ENCODE peak calls at places on chromosomes 6 and 20, in seven cellular contexts. One of them, this sample, is unnamed.

GRCh38 chr6:31794294-31794865 is 1.2 kb downstream of the VARS1 start:
- DNase-seq in AG04450: no peak
- DNase-seq in stimulated activated CD4-positive, alpha-beta T cell treated with anti-CD3 and anti-CD28 coated beads, Interleukin-12 subunit alpha, Interleukin-12 subunit beta, amount 100 ng/mL, for 48 hours: no peak
- DNase-seq in CD8-positive, alpha-beta memory T cell: no peak
- DNase-seq in GDM1: no peak
- DNase-seq in anterior cingulate cortex: no peak
- DNase-seq in EH: peak; percentile 53
- DNase-seq in this sample: peak; percentile 26

GRCh38 chr6:146594495-146594894 is 4.3 kb upstream of the ADGB start:
- DNase-seq in AG04450: no peak
- DNase-seq in stimulated activated CD4-positive, alpha-beta T cell treated with anti-CD3 and anti-CD28 coated beads, Interleukin-12 subunit alpha, Interleukin-12 subunit beta, amount 100 ng/mL, for 48 hours: no peak
- DNase-seq in CD8-positive, alpha-beta memory T cell: no peak
- DNase-seq in GDM1: peak; percentile 19
- DNase-seq in anterior cingulate cortex: no peak
- DNase-seq in EH: no peak
- DNase-seq in this sample: no peak

GRCh38 chr6:1200706-1201105 is 111.2 kb upstream of the FOXQ1 start:
- DNase-seq in AG04450: no peak
- DNase-seq in stimulated activated CD4-positive, alpha-beta T cell treated with anti-CD3 and anti-CD28 coated beads, Interleukin-12 subunit alpha, Interleukin-12 subunit beta, amount 100 ng/mL, for 48 hours: no peak
- DNase-seq in CD8-positive, alpha-beta memory T cell: no peak
- DNase-seq in GDM1: no peak
- DNase-seq in anterior cingulate cortex: no peak
- DNase-seq in EH: peak; percentile 97
- DNase-seq in this sample: peak; percentile 82

GRCh38 chr6:21441386-21441785 is 152.2 kb upstream of the SOX4 start:
- DNase-seq in AG04450: no peak
- DNase-seq in stimulated activated CD4-positive, alpha-beta T cell treated with anti-CD3 and anti-CD28 coated beads, Interleukin-12 subunit alpha, Interleukin-12 subunit beta, amount 100 ng/mL, for 48 hours: no peak
- DNase-seq in CD8-positive, alpha-beta memory T cell: no peak
- DNase-seq in GDM1: no peak
- DNase-seq in anterior cingulate cortex: no peak
- DNase-seq in EH: peak; percentile 2
- DNase-seq in this sample: no peak

GRCh38 chr6:169249057-169249456 is 4.6 kb downstream of the THBS2 start:
- DNase-seq in AG04450: no peak
- DNase-seq in stimulated activated CD4-positive, alpha-beta T cell treated with anti-CD3 and anti-CD28 coated beads, Interleukin-12 subunit alpha, Interleukin-12 subunit beta, amount 100 ng/mL, for 48 hours: no peak
- DNase-seq in CD8-positive, alpha-beta memory T cell: no peak
- DNase-seq in GDM1: no peak
- DNase-seq in anterior cingulate cortex: no peak
- DNase-seq in EH: peak; percentile 7
- DNase-seq in this sample: no peak

GRCh38 chr6:18492957-18493356 is 105.8 kb downstream of the RNF144B start:
- DNase-seq in AG04450: no peak
- DNase-seq in stimulated activated CD4-positive, alpha-beta T cell treated with anti-CD3 and anti-CD28 coated beads, Interleukin-12 subunit alpha, Interleukin-12 subunit beta, amount 100 ng/mL, for 48 hours: no peak
- DNase-seq in CD8-positive, alpha-beta memory T cell: no peak
- DNase-seq in GDM1: no peak
- DNase-seq in anterior cingulate cortex: no peak
- DNase-seq in EH: no peak
- DNase-seq in this sample: no peak

GRCh38 chr6:35082046-35082732 is 59.0 kb downstream of the TCP11 start:
- DNase-seq in AG04450: no peak
- DNase-seq in stimulated activated CD4-positive, alpha-beta T cell treated with anti-CD3 and anti-CD28 coated beads, Interleukin-12 subunit alpha, Interleukin-12 subunit beta, amount 100 ng/mL, for 48 hours: no peak
- DNase-seq in CD8-positive, alpha-beta memory T cell: no peak
- DNase-seq in GDM1: no peak
- DNase-seq in anterior cingulate cortex: no peak
- DNase-seq in EH: no peak
- DNase-seq in this sample: no peak

GRCh38 chr6:5763871-5764270 is 242.9 kb downstream of the NRN1 start:
- DNase-seq in AG04450: no peak
- DNase-seq in stimulated activated CD4-positive, alpha-beta T cell treated with anti-CD3 and anti-CD28 coated beads, Interleukin-12 subunit alpha, Interleukin-12 subunit beta, amount 100 ng/mL, for 48 hours: no peak
- DNase-seq in CD8-positive, alpha-beta memory T cell: no peak
- DNase-seq in GDM1: no peak
- DNase-seq in anterior cingulate cortex: no peak
- DNase-seq in EH: peak; percentile 57
- DNase-seq in this sample: no peak

GRCh38 chr20:11103866-11104265 is 430.1 kb upstream of the JAG1 start:
- DNase-seq in AG04450: no peak
- DNase-seq in stimulated activated CD4-positive, alpha-beta T cell treated with anti-CD3 and anti-CD28 coated beads, Interleukin-12 subunit alpha, Interleukin-12 subunit beta, amount 100 ng/mL, for 48 hours: no peak
- DNase-seq in CD8-positive, alpha-beta memory T cell: no peak
- DNase-seq in GDM1: no peak
- DNase-seq in anterior cingulate cortex: no peak
- DNase-seq in EH: peak; percentile 65
- DNase-seq in this sample: no peak

GRCh38 chr6:2741756-2742155 is 9.0 kb downstream of the MYLK4 start:
- DNase-seq in AG04450: no peak
- DNase-seq in stimulated activated CD4-positive, alpha-beta T cell treated with anti-CD3 and anti-CD28 coated beads, Interleukin-12 subunit alpha, Interleukin-12 subunit beta, amount 100 ng/mL, for 48 hours: no peak
- DNase-seq in CD8-positive, alpha-beta memory T cell: no peak
- DNase-seq in GDM1: no peak
- DNase-seq in anterior cingulate cortex: no peak
- DNase-seq in EH: peak; percentile 24
- DNase-seq in this sample: no peak

GRCh38 chr6:95384988-95385387 is 192.3 kb upstream of the MANEA start:
- DNase-seq in AG04450: no peak
- DNase-seq in stimulated activated CD4-positive, alpha-beta T cell treated with anti-CD3 and anti-CD28 coated beads, Interleukin-12 subunit alpha, Interleukin-12 subunit beta, amount 100 ng/mL, for 48 hours: no peak
- DNase-seq in CD8-positive, alpha-beta memory T cell: no peak
- DNase-seq in GDM1: no peak
- DNase-seq in anterior cingulate cortex: no peak
- DNase-seq in EH: no peak
- DNase-seq in this sample: no peak

GRCh38 chr20:62641749-62642665 is at the start of gene SLCO4A1:
- DNase-seq in AG04450: no peak
- DNase-seq in stimulated activated CD4-positive, alpha-beta T cell treated with anti-CD3 and anti-CD28 coated beads, Interleukin-12 subunit alpha, Interleukin-12 subunit beta, amount 100 ng/mL, for 48 hours: peak; percentile 86
- DNase-seq in CD8-positive, alpha-beta memory T cell: peak; percentile 79
- DNase-seq in GDM1: peak; percentile 89
- DNase-seq in anterior cingulate cortex: peak; percentile 60
- DNase-seq in EH: peak; percentile 69
- DNase-seq in this sample: peak; percentile 81

GRCh38 chr6:44224154-44224977 is 971 bp downstream of the SLC29A1 start:
- DNase-seq in AG04450: no peak
- DNase-seq in stimulated activated CD4-positive, alpha-beta T cell treated with anti-CD3 and anti-CD28 coated beads, Interleukin-12 subunit alpha, Interleukin-12 subunit beta, amount 100 ng/mL, for 48 hours: no peak
- DNase-seq in CD8-positive, alpha-beta memory T cell: no peak
- DNase-seq in GDM1: no peak
- DNase-seq in anterior cingulate cortex: no peak
- DNase-seq in EH: peak; percentile 40
- DNase-seq in this sample: no peak

GRCh38 chr6:31178143-31179041 is 7.9 kb upstream of the POU5F1 start:
- DNase-seq in AG04450: no peak
- DNase-seq in stimulated activated CD4-positive, alpha-beta T cell treated with anti-CD3 and anti-CD28 coated beads, Interleukin-12 subunit alpha, Interleukin-12 subunit beta, amount 100 ng/mL, for 48 hours: no peak
- DNase-seq in CD8-positive, alpha-beta memory T cell: no peak
- DNase-seq in GDM1: no peak
- DNase-seq in anterior cingulate cortex: no peak
- DNase-seq in EH: peak; percentile 58
- DNase-seq in this sample: no peak

GRCh38 chr6:33670971-33671370 is 40.5 kb downstream of the UQCC2 start:
- DNase-seq in AG04450: no peak
- DNase-seq in stimulated activated CD4-positive, alpha-beta T cell treated with anti-CD3 and anti-CD28 coated beads, Interleukin-12 subunit alpha, Interleukin-12 subunit beta, amount 100 ng/mL, for 48 hours: no peak
- DNase-seq in CD8-positive, alpha-beta memory T cell: no peak
- DNase-seq in GDM1: no peak
- DNase-seq in anterior cingulate cortex: no peak
- DNase-seq in EH: no peak
- DNase-seq in this sample: no peak

GRCh38 chr6:32088487-32089049 is 20.6 kb downstream of the TNXB start:
- DNase-seq in AG04450: no peak
- DNase-seq in stimulated activated CD4-positive, alpha-beta T cell treated with anti-CD3 and anti-CD28 coated beads, Interleukin-12 subunit alpha, Interleukin-12 subunit beta, amount 100 ng/mL, for 48 hours: no peak
- DNase-seq in CD8-positive, alpha-beta memory T cell: no peak
- DNase-seq in GDM1: no peak
- DNase-seq in anterior cingulate cortex: no peak
- DNase-seq in EH: no peak
- DNase-seq in this sample: no peak

GRCh38 chr20:47350181-47350550 is 6.3 kb downstream of the ZMYND8 start:
- DNase-seq in AG04450: no peak
- DNase-seq in stimulated activated CD4-positive, alpha-beta T cell treated with anti-CD3 and anti-CD28 coated beads, Interleukin-12 subunit alpha, Interleukin-12 subunit beta, amount 100 ng/mL, for 48 hours: no peak
- DNase-seq in CD8-positive, alpha-beta memory T cell: peak; percentile 38
- DNase-seq in GDM1: no peak
- DNase-seq in anterior cingulate cortex: no peak
- DNase-seq in EH: no peak
- DNase-seq in this sample: no peak

GRCh38 chr20:61753196-61753942 is 312.3 kb downstream of the TAF4 start:
- DNase-seq in AG04450: peak; percentile 7
- DNase-seq in stimulated activated CD4-positive, alpha-beta T cell treated with anti-CD3 and anti-CD28 coated beads, Interleukin-12 subunit alpha, Interleukin-12 subunit beta, amount 100 ng/mL, for 48 hours: no peak
- DNase-seq in CD8-positive, alpha-beta memory T cell: no peak
- DNase-seq in GDM1: no peak
- DNase-seq in anterior cingulate cortex: peak; percentile 33
- DNase-seq in EH: peak; percentile 60
- DNase-seq in this sample: peak; percentile 74

GRCh38 chr6:113458368-113459010 is 398.7 kb upstream of the MARCKS start:
- DNase-seq in AG04450: no peak
- DNase-seq in stimulated activated CD4-positive, alpha-beta T cell treated with anti-CD3 and anti-CD28 coated beads, Interleukin-12 subunit alpha, Interleukin-12 subunit beta, amount 100 ng/mL, for 48 hours: no peak
- DNase-seq in CD8-positive, alpha-beta memory T cell: no peak
- DNase-seq in GDM1: no peak
- DNase-seq in anterior cingulate cortex: no peak
- DNase-seq in EH: peak; percentile 60
- DNase-seq in this sample: no peak

GRCh38 chr6:129749749-129750120 is 39.8 kb upstream of the ARHGAP18 start:
- DNase-seq in AG04450: no peak
- DNase-seq in stimulated activated CD4-positive, alpha-beta T cell treated with anti-CD3 and anti-CD28 coated beads, Interleukin-12 subunit alpha, Interleukin-12 subunit beta, amount 100 ng/mL, for 48 hours: no peak
- DNase-seq in CD8-positive, alpha-beta memory T cell: peak; percentile 62
- DNase-seq in GDM1: no peak
- DNase-seq in anterior cingulate cortex: no peak
- DNase-seq in EH: peak; percentile 85
- DNase-seq in this sample: peak; percentile 49

GRCh38 chr6:72446427-72446826 is 175.4 kb upstream of the KCNQ5 start:
- DNase-seq in AG04450: no peak
- DNase-seq in stimulated activated CD4-positive, alpha-beta T cell treated with anti-CD3 and anti-CD28 coated beads, Interleukin-12 subunit alpha, Interleukin-12 subunit beta, amount 100 ng/mL, for 48 hours: no peak
- DNase-seq in CD8-positive, alpha-beta memory T cell: no peak
- DNase-seq in GDM1: no peak
- DNase-seq in anterior cingulate cortex: no peak
- DNase-seq in EH: peak; percentile 26
- DNase-seq in this sample: peak; percentile 14

GRCh38 chr6:129637340-129638054 is 72.5 kb downstream of the ARHGAP18 start:
- DNase-seq in AG04450: no peak
- DNase-seq in stimulated activated CD4-positive, alpha-beta T cell treated with anti-CD3 and anti-CD28 coated beads, Interleukin-12 subunit alpha, Interleukin-12 subunit beta, amount 100 ng/mL, for 48 hours: no peak
- DNase-seq in CD8-positive, alpha-beta memory T cell: no peak
- DNase-seq in GDM1: no peak
- DNase-seq in anterior cingulate cortex: no peak
- DNase-seq in EH: no peak
- DNase-seq in this sample: no peak

GRCh38 chr6:140203611-140204553 is 829.4 kb upstream of the CITED2 start:
- DNase-seq in AG04450: peak; percentile 21
- DNase-seq in stimulated activated CD4-positive, alpha-beta T cell treated with anti-CD3 and anti-CD28 coated beads, Interleukin-12 subunit alpha, Interleukin-12 subunit beta, amount 100 ng/mL, for 48 hours: no peak
- DNase-seq in CD8-positive, alpha-beta memory T cell: no peak
- DNase-seq in GDM1: no peak
- DNase-seq in anterior cingulate cortex: no peak
- DNase-seq in EH: peak; percentile 88
- DNase-seq in this sample: peak; percentile 45

GRCh38 chr20:29079769-29080690 is 2177.4 kb upstream of the DEFB115 start:
- DNase-seq in AG04450: no peak
- DNase-seq in stimulated activated CD4-positive, alpha-beta T cell treated with anti-CD3 and anti-CD28 coated beads, Interleukin-12 subunit alpha, Interleukin-12 subunit beta, amount 100 ng/mL, for 48 hours: no peak
- DNase-seq in CD8-positive, alpha-beta memory T cell: peak; percentile 20
- DNase-seq in GDM1: no peak
- DNase-seq in anterior cingulate cortex: no peak
- DNase-seq in EH: no peak
- DNase-seq in this sample: no peak

GRCh38 chr6:33812669-33813068 is 8.9 kb upstream of the MLN start:
- DNase-seq in AG04450: no peak
- DNase-seq in stimulated activated CD4-positive, alpha-beta T cell treated with anti-CD3 and anti-CD28 coated beads, Interleukin-12 subunit alpha, Interleukin-12 subunit beta, amount 100 ng/mL, for 48 hours: peak; percentile 13
- DNase-seq in CD8-positive, alpha-beta memory T cell: no peak
- DNase-seq in GDM1: peak; percentile 23
- DNase-seq in anterior cingulate cortex: no peak
- DNase-seq in EH: peak; percentile 68
- DNase-seq in this sample: peak; percentile 73

This sample was measured in AG08395.